ENCODE peak calls at places on chromosomes 13 and 19, in ten cellular contexts. K is fibroblast of lung, Z is brain microvascular endothelial cell, N is lower lobe of right lung, V is OCI-LY7, Y is right lobe of liver, S is psoas muscle, P is PC-3, A is cardiac muscle cell, X is aorta. H is an unnamed sample.

GRCh38 chr13:86681223-86681622 is 882.0 kb upstream of the SLITRK6 start:
- DNase-seq in V (no peak), Y (no peak), N (no peak), Z (no peak), P (no peak), A (no peak), K (no peak), X (no peak), S (no peak), H (no peak)

GRCh38 chr13:74889321-74889720 is 592.6 kb downstream of the TBC1D4 start:
- DNase-seq in N (no peak), V (no peak), X (no peak), S (no peak), A (no peak), Y (no peak), P (peak; percentile 68), K (no peak), Z (no peak), H (no peak)

GRCh38 chr19:48735031-48735615 is 5.3 kb downstream of the RASIP1 start:
- DNase-seq in A (peak; percentile 79), Z (no peak), P (no peak), N (peak; percentile 57), S (no peak), V (no peak), Y (no peak), X (no peak), K (peak; percentile 38), H (no peak)

GRCh38 chr13:20828540-20829364 is 55.0 kb upstream of the EEF1AKMT1 start:
- DNase-seq in V (peak; percentile 68), N (no peak), A (peak; percentile 63), K (peak; percentile 47), P (peak; percentile 75), S (no peak), Z (no peak), X (no peak), Y (no peak), H (peak; percentile 92)

GRCh38 chr13:40483601-40484000 is 182.8 kb downstream of the FOXO1 start:
- DNase-seq in V (peak; percentile 73), P (no peak), Z (no peak), K (no peak), Y (no peak), X (no peak), S (no peak), A (no peak), N (no peak), H (no peak)

GRCh38 chr19:10780368-10780767 is 55.6 kb downstream of the TMED1 start:
- DNase-seq in S (no peak), A (no peak), P (no peak), V (no peak), Z (peak; percentile 90), X (no peak), Y (no peak), K (peak; percentile 84), N (peak; percentile 61), H (no peak)

GRCh38 chr13:73169971-73170370 is 111.2 kb downstream of the KLF5 start:
- DNase-seq in Y (no peak), V (peak; percentile 11), K (peak; percentile 13), Z (no peak), P (no peak), N (no peak), S (no peak), X (no peak), A (no peak), H (no peak)

GRCh38 chr13:114153485-114154080 is 21.2 kb upstream of the RASA3 start:
- DNase-seq in K (no peak), P (no peak), N (no peak), Y (no peak), V (no peak), S (no peak), Z (no peak), X (no peak), A (no peak), H (no peak)

GRCh38 chr19:11538232-11539036 is at the start of gene CNN1:
- DNase-seq in Z (peak; percentile 81), A (peak; percentile 91), P (no peak), S (peak; percentile 59), N (no peak), Y (no peak), X (peak; percentile 95), K (peak; percentile 95), V (no peak), H (peak; percentile 35)

DNA sequence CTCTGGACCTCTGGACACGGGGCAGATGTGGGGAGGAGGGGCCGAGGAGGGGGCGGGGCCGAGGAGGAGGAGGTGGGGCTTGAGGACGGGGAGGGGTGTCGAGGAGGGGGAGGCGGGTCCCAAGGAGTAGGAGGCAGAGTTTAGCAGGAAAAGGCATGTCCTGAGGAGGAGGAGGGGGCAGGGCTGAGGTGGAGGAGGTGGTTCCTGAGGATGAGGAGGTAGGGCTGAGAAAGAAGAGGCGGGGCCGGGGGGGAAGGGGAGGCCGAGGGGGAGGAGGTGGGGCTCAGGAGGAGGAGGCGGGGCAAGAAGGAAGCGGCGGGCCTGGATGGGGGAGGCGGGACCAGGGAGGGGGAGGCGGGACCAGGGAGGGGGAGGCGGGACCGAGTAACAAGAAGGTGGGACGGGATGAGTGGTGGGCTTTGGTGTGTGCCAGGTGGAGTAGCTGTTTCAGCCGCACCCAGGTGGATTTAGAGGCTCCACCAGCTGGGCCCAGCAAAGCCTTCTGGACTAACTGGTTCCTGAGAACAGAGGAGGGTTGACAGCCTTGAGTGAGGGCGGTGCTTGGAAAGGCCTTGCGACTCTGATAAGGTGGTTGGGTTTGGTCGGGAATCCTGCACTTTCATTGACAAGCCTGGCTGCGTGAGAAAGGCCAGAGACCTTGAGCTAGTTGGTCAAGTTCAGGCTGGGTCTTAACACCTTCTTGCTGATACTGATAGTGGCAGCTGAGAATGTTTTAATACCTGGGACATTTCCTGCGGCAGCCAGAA is 7.7 kb downstream of the TECR start:
- DNase-seq in Y (no peak), A (peak; percentile 82), K (peak; percentile 43), X (peak; percentile 86), V (peak; percentile 72), N (peak; percentile 90), S (peak; percentile 76), P (peak; percentile 88), Z (peak; percentile 31), H (no peak)
- H3K4me3 ChIP-seq in Y (no peak overlapping the region), A (peak overlapping the region; percentile 12), K (no peak overlapping the region), X (no peak overlapping the region), V (peak overlapping the region; percentile 1), N (peak overlapping the region; percentile 40), S (no peak overlapping the region), P (peak overlapping the region; percentile 56), Z (no peak overlapping the region), H (no peak overlapping the region)

DNA sequence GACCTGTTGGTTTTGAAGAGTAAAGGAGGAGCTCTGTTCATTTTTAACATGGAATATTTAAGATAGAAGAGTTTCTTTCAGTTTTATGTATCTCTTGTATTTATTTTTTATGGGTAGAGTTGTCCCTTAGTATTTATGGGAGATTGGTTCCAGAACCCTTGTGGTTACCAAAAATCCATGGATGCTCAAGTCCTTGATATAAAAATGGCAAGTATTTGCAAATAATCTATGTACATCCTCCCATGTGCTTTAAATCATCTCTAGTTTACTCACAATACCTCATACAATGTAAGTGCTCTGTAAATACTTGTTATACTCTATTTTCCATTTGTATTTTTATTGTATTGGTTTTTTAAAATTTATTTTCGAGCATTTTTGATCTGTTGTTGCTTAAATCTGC is 63.1 kb downstream of the TM9SF2 start:
- DNase-seq in A (no peak), P (no peak), Z (no peak), X (no peak), N (no peak), S (no peak), Y (no peak), V (no peak), K (no peak), H (peak; percentile 51)
- H3K36me3 ChIP-seq in A (peaks cover 7% of the 10 kb centered on the region), P (peaks cover 4% of the 10 kb centered on the region), Z (peaks cover 4% of the 10 kb centered on the region), X (no peaks in the 10 kb centered on the region), N (peaks cover 50% of the 10 kb centered on the region), S (peaks cover 51% of the 10 kb centered on the region), Y (peaks cover 18% of the 10 kb centered on the region), V (peaks cover 21% of the 10 kb centered on the region), K (no peaks in the 10 kb centered on the region), H (peaks cover 45% of the 10 kb centered on the region)

DNA sequence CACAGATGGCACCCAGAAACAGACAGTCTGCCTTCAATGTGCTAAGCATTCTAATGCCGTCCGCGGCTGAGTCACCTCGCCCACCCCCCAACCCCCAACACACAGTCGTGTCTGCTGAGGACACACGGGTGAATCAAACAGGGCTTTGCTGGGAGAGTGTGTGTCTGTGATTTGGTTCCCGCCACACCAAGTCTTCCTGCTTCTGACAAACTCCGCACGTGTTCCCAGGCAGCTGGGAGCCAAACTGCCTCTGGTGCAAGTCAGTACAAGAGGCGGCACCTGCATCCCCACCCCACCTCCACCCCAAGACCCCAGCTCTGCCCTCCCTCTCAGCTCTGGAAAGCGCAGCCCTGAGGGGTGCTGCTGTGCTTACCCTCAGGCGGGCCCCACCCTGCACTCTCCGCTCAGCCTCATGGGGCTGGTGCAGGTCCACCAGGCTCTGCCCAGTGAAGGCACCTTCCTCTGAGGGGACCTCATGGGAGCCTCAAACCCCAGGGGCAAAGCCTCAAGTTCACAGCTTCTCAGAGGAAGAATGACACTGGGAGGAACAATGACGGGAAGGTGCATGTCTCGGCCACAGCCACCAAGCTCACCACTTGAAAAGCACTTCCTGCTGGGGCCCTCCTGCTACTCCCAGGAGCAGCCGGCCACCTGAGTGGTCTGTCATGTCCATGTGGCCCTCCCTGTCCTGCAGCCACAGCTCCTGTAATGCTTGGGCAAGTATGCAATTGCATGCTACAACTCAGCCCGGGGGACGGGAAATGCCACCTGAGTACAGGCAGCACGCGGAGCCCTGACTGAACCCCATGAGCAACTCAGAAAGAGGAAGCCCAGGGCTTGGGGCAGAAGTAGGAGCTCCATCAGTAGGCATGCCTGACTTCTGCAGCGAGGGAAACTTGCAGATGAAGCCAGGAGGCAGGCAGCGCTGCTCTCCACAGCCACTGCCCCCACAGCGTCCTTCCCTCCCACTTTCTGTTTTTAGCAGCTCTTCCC is 15.1 kb upstream of the SLC35E1 start:
- DNase-seq in V (peak; percentile 93), A (peak; percentile 63), P (no peak), Y (no peak), K (peak; percentile 71), Z (peak; percentile 59), S (no peak), N (peak; percentile 75), X (no peak), H (peak; percentile 38)
- H3K4me3 ChIP-seq in V (peak overlapping the region; percentile 73), A (no peak overlapping the region), P (no peak overlapping the region), Y (no peak overlapping the region), K (peak overlapping the region; percentile 6), Z (no peak overlapping the region), S (peak overlapping the region; percentile 36), N (peak overlapping the region; percentile 32), X (no peak overlapping the region), H (no peak overlapping the region)

GRCh38 chr19:38045554-38046253 is 138.7 kb downstream of the SIPA1L3 start:
- DNase-seq in A (no peak), Y (no peak), K (no peak), X (no peak), N (no peak), V (peak; percentile 38), Z (no peak), P (no peak), S (no peak), H (no peak)

GRCh38 chr19:38046254-38047047 is 139.4 kb downstream of the SIPA1L3 start:
- DNase-seq in Y (no peak), P (no peak), K (no peak), V (peak; percentile 86), X (no peak), S (no peak), N (no peak), Z (no peak), A (no peak), H (no peak)

GRCh38 chr19:38049105-38049649 is 142.2 kb downstream of the SIPA1L3 start:
- DNase-seq in X (no peak), V (peak; percentile 79), A (no peak), Y (no peak), Z (peak; percentile 59), P (no peak), S (no peak), N (no peak), K (no peak), H (no peak)

GRCh38 chr19:38047641-38048040 is 140.6 kb downstream of the SIPA1L3 start:
- DNase-seq in K (no peak), Y (no peak), V (no peak), S (no peak), N (no peak), P (no peak), X (no peak), A (no peak), Z (no peak), H (no peak)

GRCh38 chr19:38047048-38047435 is 140.0 kb downstream of the SIPA1L3 start:
- DNase-seq in A (no peak), P (no peak), N (no peak), Y (no peak), Z (no peak), V (peak; percentile 72), S (no peak), K (no peak), X (no peak), H (no peak)
- H3K36me3 ChIP-seq in A (no peaks in the 10 kb centered on the region), P (peaks cover 5% of the 10 kb centered on the region), N (no peaks in the 10 kb centered on the region), Y (no peaks in the 10 kb centered on the region), Z (peaks cover 3% of the 10 kb centered on the region), V (peaks cover 16% of the 10 kb centered on the region), S (no peaks in the 10 kb centered on the region), K (no peaks in the 10 kb centered on the region), X (no peaks in the 10 kb centered on the region), H (no peaks in the 10 kb centered on the region)

H was measured in adipocyte.